ENCODE peak calls at places on chromosomes 1 and 21, in seven cellular contexts. Q, P, Y, F, D, I and L are unnamed samples.

GRCh38 chr1:40267767-40268187 is 9.7 kb downstream of the ZMPSTE24 start:
- DNase-seq in Q (no peak), P (no peak), Y (no peak), F (no peak), D (peak; percentile 90), I (no peak), L (peak; percentile 89)

GRCh38 chr21:36456714-36457399 is 23.1 kb downstream of the CLDN14 start:
- DNase-seq in Q (no peak), P (no peak), Y (no peak), F (no peak), D (no peak), I (no peak), L (peak; percentile 89)

GRCh38 chr1:38489844-38490270 is 369.7 kb downstream of the RRAGC start:
- DNase-seq in Q (peak; percentile 84), P (no peak), Y (no peak), F (no peak), D (no peak), I (peak; percentile 9), L (no peak)

GRCh38 chr1:4483031-4483625 is 171.3 kb upstream of the AJAP1 start:
- DNase-seq in Q (no peak), P (no peak), Y (no peak), F (no peak), D (no peak), I (no peak), L (no peak)

GRCh38 chr1:23643668-23644554 is 47.7 kb upstream of the RPL11 start:
- DNase-seq in Q (peak; percentile 65), P (no peak), Y (no peak), F (no peak), D (no peak), I (no peak), L (no peak)

GRCh38 chr1:222781251-222781650 is 33.6 kb upstream of the DISP1 start:
- DNase-seq in Q (no peak), P (no peak), Y (no peak), F (no peak), D (no peak), I (no peak), L (no peak)

GRCh38 chr1:6414443-6414844 is 5.3 kb downstream of the HES2 start:
- DNase-seq in Q (peak; percentile 87), P (no peak), Y (no peak), F (no peak), D (no peak), I (peak; percentile 38), L (peak; percentile 94)

GRCh38 chr1:64220241-64220640 is 16.8 kb downstream of the UBE2U start:
- DNase-seq in Q (no peak), P (no peak), Y (no peak), F (no peak), D (no peak), I (no peak), L (no peak)

GRCh38 chr1:2025491-2025981 is 6.4 kb downstream of the GABRD start:
- DNase-seq in Q (no peak), P (no peak), Y (peak; percentile 57), F (peak; percentile 60), D (no peak), I (no peak), L (no peak)

GRCh38 chr21:41858466-41859296 is 20.5 kb downstream of the PRDM15 start:
- DNase-seq in Q (no peak), P (peak; percentile 56), Y (no peak), F (no peak), D (no peak), I (no peak), L (peak; percentile 46)

GRCh38 chr1:160161965-160162705 is 10.7 kb downstream of the ATP1A4 start:
- DNase-seq in Q (peak; percentile 80), P (no peak), Y (peak; percentile 47), F (no peak), D (peak; percentile 17), I (no peak), L (no peak)

GRCh38 chr1:89530690-89531089 is 6.1 kb downstream of the LRRC8B start:
- DNase-seq in Q (peak; percentile 57), P (no peak), Y (no peak), F (no peak), D (no peak), I (no peak), L (no peak)

GRCh38 chr1:247085310-247085709 is 6.7 kb upstream of the ZNF670 start:
- DNase-seq in Q (no peak), P (no peak), Y (no peak), F (no peak), D (no peak), I (no peak), L (no peak)

GRCh38 chr1:173206816-173207595 is at the start of gene TNFSF4:
- DNase-seq in Q (no peak), P (no peak), Y (no peak), F (no peak), D (no peak), I (no peak), L (no peak)

GRCh38 chr1:206117151-206117948 is at the start of gene AVPR1B:
- DNase-seq in Q (peak; percentile 75), P (peak; percentile 71), Y (peak; percentile 44), F (peak; percentile 47), D (peak; percentile 5), I (no peak), L (peak; percentile 93)

GRCh38 chr1:179871940-179872339 is 5.7 kb downstream of the TOR1AIP2 start:
- DNase-seq in Q (no peak), P (no peak), Y (no peak), F (no peak), D (no peak), I (no peak), L (no peak)

GRCh38 chr21:45990741-45991605 is 9.4 kb downstream of the COL6A1 start:
- DNase-seq in Q (no peak), P (peak; percentile 61), Y (peak; percentile 25), F (peak; percentile 13), D (no peak), I (no peak), L (peak; percentile 87)

GRCh38 chr1:156475568-156476500 is 24.7 kb downstream of the MEF2D start:
- DNase-seq in Q (no peak), P (peak; percentile 68), Y (peak; percentile 86), F (peak; percentile 77), D (no peak), I (no peak), L (peak; percentile 73)
- H3K4me3 ChIP-seq in Q (no peak overlapping the region), P (no peak overlapping the region), Y (no peak overlapping the region), F (no peak overlapping the region), D (no peak overlapping the region), I (no peak overlapping the region), L (no peak overlapping the region)

DNA sequence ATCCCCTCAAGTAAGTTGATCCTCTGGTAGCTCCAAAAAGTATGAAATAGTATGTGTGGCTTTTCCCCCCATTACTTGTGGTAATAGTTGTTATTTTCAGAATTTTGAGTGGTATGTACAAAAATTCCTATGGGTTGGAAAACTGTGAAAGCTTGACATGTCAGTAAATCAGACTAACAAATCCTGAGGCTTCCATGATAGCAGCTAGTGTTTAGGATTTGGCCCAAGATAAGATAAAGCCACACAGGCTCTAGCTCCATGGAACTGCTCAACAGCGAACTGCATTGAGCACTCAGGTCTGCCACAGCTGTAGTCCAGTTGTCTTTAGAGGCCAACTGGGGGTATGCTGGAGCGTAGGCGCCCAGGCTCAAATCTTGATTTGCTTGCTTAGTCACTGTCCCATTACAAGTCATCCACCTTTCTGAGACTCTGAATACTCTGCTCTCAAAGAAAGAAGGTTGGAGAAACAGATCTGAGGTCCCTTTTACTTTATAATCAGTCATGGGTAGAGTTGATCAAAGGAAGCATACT is 28.7 kb downstream of the ATP1A1 start:
- DNase-seq in Q (no peak), P (no peak), Y (no peak), F (no peak), D (no peak), I (no peak), L (no peak)
- H3K27ac ChIP-seq in Q (no peak overlapping the region), P (no peak overlapping the region), Y (no peak overlapping the region), F (no peak overlapping the region), D (no peak overlapping the region), I (no peak overlapping the region), L (no peak overlapping the region)

DNA sequence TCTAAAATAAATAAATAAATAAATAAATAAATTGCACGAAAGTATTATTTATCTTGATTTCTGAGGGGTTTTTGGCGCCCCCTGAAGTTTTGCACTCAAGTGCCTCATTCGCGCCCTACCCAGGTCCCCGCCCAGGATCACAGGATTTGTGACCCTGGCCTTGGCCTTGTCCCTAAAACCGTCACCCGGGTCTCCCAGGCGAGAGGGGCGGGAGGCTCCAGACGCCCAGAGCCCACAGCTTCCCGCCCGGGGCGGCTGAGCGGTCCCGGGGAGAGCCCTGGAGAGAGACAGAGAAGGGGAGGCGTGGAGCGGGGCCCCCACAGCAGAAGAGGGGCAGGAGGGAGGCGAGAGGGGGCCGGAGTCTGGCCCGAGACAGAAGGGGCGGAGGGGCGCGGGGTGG is 91.8 kb upstream of the CASZ1 start:
- DNase-seq in Q (no peak), P (no peak), Y (peak; percentile 10), F (no peak), D (no peak), I (no peak), L (no peak)
- H3K27me3 ChIP-seq in Q (peaks cover 40% of the 10 kb centered on the region), P (peaks cover 64% of the 10 kb centered on the region), Y (peaks cover 12% of the 10 kb centered on the region), F (peaks cover 63% of the 10 kb centered on the region), D (peaks cover 37% of the 10 kb centered on the region), I (peaks cover 48% of the 10 kb centered on the region), L (peaks cover 53% of the 10 kb centered on the region)

GRCh38 chr21:38376235-38376634 is 119.4 kb downstream of the KCNJ15 start:
- DNase-seq in Q (no peak), P (no peak), Y (peak; percentile 46), F (no peak), D (no peak), I (no peak), L (no peak)

GRCh38 chr21:38379171-38379570 is 119.1 kb downstream of the ERG start:
- DNase-seq in Q (no peak), P (no peak), Y (no peak), F (no peak), D (no peak), I (no peak), L (peak; percentile 11)

GRCh38 chr21:38380391-38381137 is 117.7 kb downstream of the ERG start:
- DNase-seq in Q (no peak), P (no peak), Y (no peak), F (no peak), D (peak; percentile 26), I (peak; percentile 26), L (peak; percentile 79)

GRCh38 chr21:38376693-38377092 is 119.9 kb downstream of the KCNJ15 start:
- DNase-seq in Q (no peak), P (no peak), Y (peak; percentile 41), F (no peak), D (no peak), I (no peak), L (no peak)

DNA sequence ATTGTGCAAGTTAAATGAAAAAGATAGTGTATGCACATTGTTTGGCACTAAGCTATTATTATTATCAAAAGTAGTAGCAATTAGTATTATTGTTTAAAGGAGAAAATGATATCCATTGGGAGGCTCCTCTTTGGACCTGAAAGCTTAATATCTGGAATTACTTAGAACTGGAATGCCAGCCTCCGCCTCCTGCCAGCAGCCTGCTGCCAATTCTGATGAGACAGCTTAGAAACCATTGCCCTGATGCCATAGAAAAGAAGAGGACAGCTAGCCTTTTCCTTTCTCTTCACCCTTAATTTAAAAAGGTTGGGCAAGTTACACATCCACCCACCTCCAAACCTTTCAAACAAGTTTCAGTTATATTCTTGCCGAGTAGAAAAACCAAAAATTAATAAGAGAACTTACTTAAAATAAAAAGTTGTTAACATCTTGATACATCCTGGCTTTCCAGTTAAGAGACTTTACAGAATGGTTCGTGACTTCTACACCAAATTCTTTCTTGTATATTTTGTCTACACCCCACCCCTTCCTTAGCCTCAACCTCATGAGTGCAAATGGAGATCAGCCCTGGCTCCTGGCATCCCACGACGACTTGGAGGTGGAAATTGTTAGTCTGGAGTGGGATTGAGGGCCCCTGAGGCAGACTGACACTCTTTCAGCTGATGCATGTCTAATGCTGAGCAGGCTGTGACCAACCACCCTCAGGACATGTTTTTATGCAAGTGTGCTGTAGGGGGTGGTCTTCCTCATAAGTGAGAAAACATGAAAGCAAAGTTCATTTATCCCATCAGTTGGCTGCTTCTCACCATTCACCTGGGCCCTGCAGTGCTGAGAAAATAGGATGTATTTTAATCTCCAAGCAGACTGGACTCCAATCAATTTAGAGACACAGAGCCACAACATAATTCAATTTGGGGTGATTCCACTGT is 120.6 kb downstream of the KCNJ15 start:
- DNase-seq in Q (no peak), P (no peak), Y (no peak), F (no peak), D (no peak), I (no peak), L (peak; percentile 44)
- H3K4me3 ChIP-seq in Q (no peak overlapping the region), P (no peak overlapping the region), Y (no peak overlapping the region), F (no peak overlapping the region), D (no peak overlapping the region), I (no peak overlapping the region), L (no peak overlapping the region)